ENCODE peak calls at places on chromosomes 11 and 22, in four cellular contexts. R is stimulated activated CD4-positive, alpha-beta T cell treated with anti-CD3 and anti-CD28 coated beads, Interleukin-4, amount 100 ng/mL, for 4 hours; U is activated T-cell treated with anti-CD3 and anti-CD28 coated beads, Interleukin-2, amount 50 U/mL, for 4 hours; I is posterior vena cava. P is an unnamed sample.

GRCh38 chr22:30829901-30830550 is 135.4 kb downstream of the OSBP2 start:
- DNase-seq in R (no peak), U (no peak), I (no peak), P (peak; percentile 70)

GRCh38 chr11:132123854-132124835 is 753.7 kb downstream of the NTM start:
- DNase-seq in R (no peak), U (no peak), I (no peak), P (no peak)

GRCh38 chr22:27419473-27419872 is 382.1 kb downstream of the MN1 start:
- DNase-seq in R (no peak), U (no peak), I (no peak), P (no peak)

GRCh38 chr11:128592454-128592853 is 5.1 kb upstream of the ETS1 start:
- DNase-seq in R (no peak), U (no peak), I (no peak), P (no peak)

GRCh38 chr11:58596621-58597020 is 17.8 kb downstream of the ZFP91 start:
- DNase-seq in R (no peak), U (no peak), I (no peak), P (no peak)

GRCh38 chr11:94897330-94897768 is 76.0 kb downstream of the CWC15 start:
- DNase-seq in R (peak; percentile 8), U (peak; percentile 24), I (no peak), P (peak; percentile 69)

GRCh38 chr11:95531116-95531515 is 258.5 kb downstream of the FAM76B start:
- DNase-seq in R (no peak), U (no peak), I (no peak), P (peak; percentile 65)

GRCh38 chr11:115660072-115660805 is 156.0 kb upstream of the CADM1 start:
- DNase-seq in R (no peak), U (no peak), I (no peak), P (no peak)

GRCh38 chr11:131064373-131064991 is 148.2 kb upstream of the SNX19 start:
- DNase-seq in R (no peak), U (no peak), I (no peak), P (peak; percentile 47)

GRCh38 chr11:19378814-19379213 is 138.1 kb upstream of the E2F8 start:
- DNase-seq in R (no peak), U (no peak), I (peak; percentile 85), P (no peak)

GRCh38 chr22:33515733-33516297 is 404.5 kb downstream of the LARGE1 start:
- DNase-seq in R (no peak), U (no peak), I (no peak), P (no peak)

GRCh38 chr11:119120639-119121007 is 757 bp upstream of the HINFP start:
- DNase-seq in R (no peak), U (no peak), I (no peak), P (peak; percentile 20)

GRCh38 chr22:40121463-40121862 is 56.3 kb upstream of the TNRC6B start:
- DNase-seq in R (no peak), U (no peak), I (no peak), P (no peak)

GRCh38 chr11:69485337-69486041 is 4.0 kb downstream of the LINC01488 start:
- DNase-seq in R (no peak), U (no peak), I (peak; percentile 22), P (no peak)

GRCh38 chr11:10807629-10808552 is 835 bp downstream of the EIF4G2 start:
- DNase-seq in R (peak; percentile 49), U (peak; percentile 40), I (peak; percentile 92), P (peak; percentile 68)

GRCh38 chr11:69233761-69234136 is 60.2 kb upstream of the MYEOV start:
- DNase-seq in R (no peak), U (no peak), I (peak; percentile 57), P (no peak)

P was measured in fibroblast of villous mesenchyme.